ENCODE peak calls at places on chromosomes 3 and 15, in seven cellular contexts. One of them, this sample, is unnamed.
A peak's percentile ranks its signal among the peaks of the same experiment; 100 is the strongest.

GRCh38 chr3:152385761-152386160 is 117.0 kb downstream of the MBNL1 start:
- DNase-seq in brain microvascular endothelial cell: peak; percentile 57
- DNase-seq in A549: peak; percentile 81
- DNase-seq in tibial nerve: no peak
- DNase-seq in naive thymus-derived CD4-positive, alpha-beta T cell: no peak
- DNase-seq in WERI-Rb-1: no peak
- DNase-seq in body of pancreas: no peak
- DNase-seq in this sample: no peak

GRCh38 chr3:157464283-157464682 is 27.6 kb downstream of the PTX3 start:
- DNase-seq in brain microvascular endothelial cell: peak; percentile 60
- DNase-seq in A549: no peak
- DNase-seq in tibial nerve: no peak
- DNase-seq in naive thymus-derived CD4-positive, alpha-beta T cell: no peak
- DNase-seq in WERI-Rb-1: no peak
- DNase-seq in body of pancreas: no peak
- DNase-seq in this sample: no peak

GRCh38 chr15:83973816-83974215 is 261.8 kb upstream of the GOLGA6L4 start:
- DNase-seq in brain microvascular endothelial cell: no peak
- DNase-seq in A549: peak; percentile 12
- DNase-seq in tibial nerve: no peak
- DNase-seq in naive thymus-derived CD4-positive, alpha-beta T cell: no peak
- DNase-seq in WERI-Rb-1: peak; percentile 35
- DNase-seq in body of pancreas: no peak
- DNase-seq in this sample: no peak

GRCh38 chr3:4719011-4719649 is 226.0 kb downstream of the ITPR1 start:
- DNase-seq in brain microvascular endothelial cell: no peak
- DNase-seq in A549: no peak
- DNase-seq in tibial nerve: no peak
- DNase-seq in naive thymus-derived CD4-positive, alpha-beta T cell: no peak
- DNase-seq in WERI-Rb-1: no peak
- DNase-seq in body of pancreas: no peak
- DNase-seq in this sample: no peak

GRCh38 chr3:25281041-25281842 is 146.8 kb upstream of the RARB start:
- DNase-seq in brain microvascular endothelial cell: no peak
- DNase-seq in A549: no peak
- DNase-seq in tibial nerve: no peak
- DNase-seq in naive thymus-derived CD4-positive, alpha-beta T cell: no peak
- DNase-seq in WERI-Rb-1: peak; percentile 11
- DNase-seq in body of pancreas: no peak
- DNase-seq in this sample: no peak

GRCh38 chr3:30629736-30630135 is 23.3 kb downstream of the TGFBR2 start:
- DNase-seq in brain microvascular endothelial cell: no peak
- DNase-seq in A549: no peak
- DNase-seq in tibial nerve: no peak
- DNase-seq in naive thymus-derived CD4-positive, alpha-beta T cell: no peak
- DNase-seq in WERI-Rb-1: no peak
- DNase-seq in body of pancreas: no peak
- DNase-seq in this sample: no peak

GRCh38 chr15:62087671-62088360 is 21.0 kb downstream of the C2CD4A start:
- DNase-seq in brain microvascular endothelial cell: no peak
- DNase-seq in A549: peak; percentile 28
- DNase-seq in tibial nerve: no peak
- DNase-seq in naive thymus-derived CD4-positive, alpha-beta T cell: no peak
- DNase-seq in WERI-Rb-1: no peak
- DNase-seq in body of pancreas: peak; percentile 57
- DNase-seq in this sample: no peak

GRCh38 chr15:85639752-85640381 is 154.9 kb downstream of the KLHL25 start:
- DNase-seq in brain microvascular endothelial cell: peak; percentile 54
- DNase-seq in A549: no peak
- DNase-seq in tibial nerve: no peak
- DNase-seq in naive thymus-derived CD4-positive, alpha-beta T cell: no peak
- DNase-seq in WERI-Rb-1: no peak
- DNase-seq in body of pancreas: no peak
- DNase-seq in this sample: no peak

GRCh38 chr3:123602325-123602724 is 17.5 kb upstream of the HACD2 start:
- DNase-seq in brain microvascular endothelial cell: peak; percentile 88
- DNase-seq in A549: peak; percentile 86
- DNase-seq in tibial nerve: no peak
- DNase-seq in naive thymus-derived CD4-positive, alpha-beta T cell: no peak
- DNase-seq in WERI-Rb-1: no peak
- DNase-seq in body of pancreas: peak; percentile 72
- DNase-seq in this sample: no peak

GRCh38 chr3:14631687-14632444 is 19.7 kb upstream of the CCDC174 start:
- DNase-seq in brain microvascular endothelial cell: no peak
- DNase-seq in A549: no peak
- DNase-seq in tibial nerve: no peak
- DNase-seq in naive thymus-derived CD4-positive, alpha-beta T cell: no peak
- DNase-seq in WERI-Rb-1: no peak
- DNase-seq in body of pancreas: no peak
- DNase-seq in this sample: no peak

GRCh38 chr3:14631101-14631497 is 20.5 kb upstream of the CCDC174 start:
- DNase-seq in brain microvascular endothelial cell: no peak
- DNase-seq in A549: no peak
- DNase-seq in tibial nerve: no peak
- DNase-seq in naive thymus-derived CD4-positive, alpha-beta T cell: no peak
- DNase-seq in WERI-Rb-1: no peak
- DNase-seq in body of pancreas: no peak
- DNase-seq in this sample: no peak

GRCh38 chr3:14632445-14632930 is 19.1 kb upstream of the CCDC174 start:
- DNase-seq in brain microvascular endothelial cell: no peak
- DNase-seq in A549: no peak
- DNase-seq in tibial nerve: no peak
- DNase-seq in naive thymus-derived CD4-positive, alpha-beta T cell: no peak
- DNase-seq in WERI-Rb-1: no peak
- DNase-seq in body of pancreas: no peak
- DNase-seq in this sample: no peak

GRCh38 chr3:14628406-14628805 is 23.2 kb upstream of the CCDC174 start:
- DNase-seq in brain microvascular endothelial cell: no peak
- DNase-seq in A549: peak; percentile 19
- DNase-seq in tibial nerve: no peak
- DNase-seq in naive thymus-derived CD4-positive, alpha-beta T cell: no peak
- DNase-seq in WERI-Rb-1: peak; percentile 42
- DNase-seq in body of pancreas: no peak
- DNase-seq in this sample: no peak

GRCh38 chr3:14630404-14631100 is 21.0 kb upstream of the CCDC174 start:
- DNase-seq in brain microvascular endothelial cell: no peak
- DNase-seq in A549: no peak
- DNase-seq in tibial nerve: no peak
- DNase-seq in naive thymus-derived CD4-positive, alpha-beta T cell: no peak
- DNase-seq in WERI-Rb-1: no peak
- DNase-seq in body of pancreas: no peak
- DNase-seq in this sample: no peak
- H3K27ac ChIP-seq in brain microvascular endothelial cell: no peak overlapping the region
- H3K27ac ChIP-seq in A549: no peak overlapping the region
- H3K27ac ChIP-seq in tibial nerve: no peak overlapping the region
- H3K27ac ChIP-seq in naive thymus-derived CD4-positive, alpha-beta T cell: no peak overlapping the region
- H3K27ac ChIP-seq in WERI-Rb-1: no peak overlapping the region
- H3K27ac ChIP-seq in body of pancreas: no peak overlapping the region
- H3K27ac ChIP-seq in this sample: no peak overlapping the region

GRCh38 chr15:78065284-78065872 is 12.1 kb downstream of the TBC1D2B start:
- DNase-seq in brain microvascular endothelial cell: peak; percentile 99
- DNase-seq in A549: no peak
- DNase-seq in tibial nerve: peak; percentile 74
- DNase-seq in naive thymus-derived CD4-positive, alpha-beta T cell: no peak
- DNase-seq in WERI-Rb-1: no peak
- DNase-seq in body of pancreas: peak; percentile 64
- DNase-seq in this sample: no peak
- H3K4me3 ChIP-seq in brain microvascular endothelial cell: no peak overlapping the region
- H3K4me3 ChIP-seq in A549: no peak overlapping the region
- H3K4me3 ChIP-seq in tibial nerve: no peak overlapping the region
- H3K4me3 ChIP-seq in naive thymus-derived CD4-positive, alpha-beta T cell: peak overlapping the region; percentile 25
- H3K4me3 ChIP-seq in WERI-Rb-1: no peak overlapping the region
- H3K4me3 ChIP-seq in body of pancreas: no peak overlapping the region
- H3K4me3 ChIP-seq in this sample: peak overlapping the region; percentile 23

DNA sequence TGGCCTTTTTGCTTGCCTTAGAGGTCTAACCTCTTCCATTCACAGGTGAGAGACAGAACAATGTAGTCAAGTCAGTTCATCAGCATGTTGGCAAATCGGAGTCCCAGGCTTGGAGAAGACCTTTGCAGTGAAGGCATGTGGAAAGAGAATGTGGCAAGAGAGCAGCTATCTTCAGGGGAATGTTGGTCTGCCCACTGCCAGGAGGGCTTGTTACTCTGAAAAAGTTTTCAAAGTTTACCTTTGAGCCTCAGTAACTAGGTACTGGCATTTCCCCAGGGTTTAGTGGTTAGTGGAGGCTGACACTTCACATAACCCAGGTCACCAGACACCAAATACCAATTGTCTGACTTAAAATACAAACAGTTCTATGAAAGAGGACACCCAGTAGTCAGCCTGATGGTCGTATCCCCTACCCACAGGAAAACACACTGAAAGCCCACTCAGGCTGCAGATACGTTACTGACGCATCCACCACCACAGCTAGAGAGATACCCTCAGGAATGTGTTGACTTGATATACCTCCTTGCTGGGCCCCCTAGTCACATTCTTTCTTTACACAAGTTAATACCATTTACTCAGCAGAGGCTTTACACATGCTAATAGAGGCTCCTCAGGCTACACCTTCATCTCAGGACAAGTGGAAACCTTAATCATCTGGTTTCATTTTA is 9.7 kb upstream of the ARID3B start:
- DNase-seq in brain microvascular endothelial cell: peak; percentile 98
- DNase-seq in A549: no peak
- DNase-seq in tibial nerve: no peak
- DNase-seq in naive thymus-derived CD4-positive, alpha-beta T cell: no peak
- DNase-seq in WERI-Rb-1: no peak
- DNase-seq in body of pancreas: no peak
- DNase-seq in this sample: no peak
- H3K27ac ChIP-seq in brain microvascular endothelial cell: peak overlapping the region; percentile 68
- H3K27ac ChIP-seq in A549: no peak overlapping the region
- H3K27ac ChIP-seq in tibial nerve: no peak overlapping the region
- H3K27ac ChIP-seq in naive thymus-derived CD4-positive, alpha-beta T cell: no peak overlapping the region
- H3K27ac ChIP-seq in WERI-Rb-1: peak overlapping the region; percentile 57
- H3K27ac ChIP-seq in body of pancreas: no peak overlapping the region
- H3K27ac ChIP-seq in this sample: no peak overlapping the region

GRCh38 chr15:47292638-47293037 is 424.7 kb upstream of the SEMA6D start:
- DNase-seq in brain microvascular endothelial cell: no peak
- DNase-seq in A549: no peak
- DNase-seq in tibial nerve: no peak
- DNase-seq in naive thymus-derived CD4-positive, alpha-beta T cell: no peak
- DNase-seq in WERI-Rb-1: no peak
- DNase-seq in body of pancreas: no peak
- DNase-seq in this sample: no peak
- H3K4me3 ChIP-seq in brain microvascular endothelial cell: no peak overlapping the region
- H3K4me3 ChIP-seq in A549: no peak overlapping the region
- H3K4me3 ChIP-seq in tibial nerve: no peak overlapping the region
- H3K4me3 ChIP-seq in naive thymus-derived CD4-positive, alpha-beta T cell: no peak overlapping the region
- H3K4me3 ChIP-seq in WERI-Rb-1: no peak overlapping the region
- H3K4me3 ChIP-seq in body of pancreas: no peak overlapping the region
- H3K4me3 ChIP-seq in this sample: no peak overlapping the region

GRCh38 chr3:40780801-40781406 is 256.1 kb downstream of the ZNF621 start:
- DNase-seq in brain microvascular endothelial cell: peak; percentile 35
- DNase-seq in A549: no peak
- DNase-seq in tibial nerve: peak; percentile 31
- DNase-seq in naive thymus-derived CD4-positive, alpha-beta T cell: no peak
- DNase-seq in WERI-Rb-1: no peak
- DNase-seq in body of pancreas: peak; percentile 36
- DNase-seq in this sample: no peak
- H3K27ac ChIP-seq in brain microvascular endothelial cell: peak overlapping the region; percentile 14
- H3K27ac ChIP-seq in A549: no peak overlapping the region
- H3K27ac ChIP-seq in tibial nerve: peak overlapping the region; percentile 85
- H3K27ac ChIP-seq in naive thymus-derived CD4-positive, alpha-beta T cell: no peak overlapping the region
- H3K27ac ChIP-seq in WERI-Rb-1: no peak overlapping the region
- H3K27ac ChIP-seq in body of pancreas: peak overlapping the region; percentile 55
- H3K27ac ChIP-seq in this sample: no peak overlapping the region

GRCh38 chr15:100596792-100597191 is 5.2 kb downstream of the LINS1 start:
- DNase-seq in brain microvascular endothelial cell: no peak
- DNase-seq in A549: no peak
- DNase-seq in tibial nerve: no peak
- DNase-seq in naive thymus-derived CD4-positive, alpha-beta T cell: peak; percentile 52
- DNase-seq in WERI-Rb-1: no peak
- DNase-seq in body of pancreas: no peak
- DNase-seq in this sample: peak; percentile 94
- H3K4me3 ChIP-seq in brain microvascular endothelial cell: no peak overlapping the region
- H3K4me3 ChIP-seq in A549: no peak overlapping the region
- H3K4me3 ChIP-seq in tibial nerve: no peak overlapping the region
- H3K4me3 ChIP-seq in naive thymus-derived CD4-positive, alpha-beta T cell: peak overlapping the region; percentile 49
- H3K4me3 ChIP-seq in WERI-Rb-1: no peak overlapping the region
- H3K4me3 ChIP-seq in body of pancreas: no peak overlapping the region
- H3K4me3 ChIP-seq in this sample: peak overlapping the region; percentile 47

DNA sequence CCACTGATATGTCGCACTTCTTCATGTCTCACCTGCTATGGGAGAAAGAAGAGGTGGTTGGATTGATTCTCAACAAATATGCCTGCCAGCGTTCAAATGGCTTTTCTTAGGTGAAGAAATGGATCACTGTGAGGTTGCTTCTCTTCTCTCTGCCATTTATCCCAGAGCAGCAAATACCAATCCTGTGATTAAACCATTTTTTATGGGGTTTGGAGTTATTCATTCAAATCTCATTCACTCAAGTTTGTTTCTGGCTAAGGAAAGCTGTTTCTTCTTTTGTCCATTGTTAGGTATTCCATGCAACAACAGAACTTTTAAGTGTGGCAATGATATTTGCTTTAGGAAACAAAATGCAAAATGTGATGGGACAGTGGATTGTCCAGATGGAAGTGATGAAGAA is 12.2 kb upstream of the C3orf52 start:
- DNase-seq in brain microvascular endothelial cell: peak; percentile 2
- DNase-seq in A549: no peak
- DNase-seq in tibial nerve: no peak
- DNase-seq in naive thymus-derived CD4-positive, alpha-beta T cell: no peak
- DNase-seq in WERI-Rb-1: no peak
- DNase-seq in body of pancreas: no peak
- DNase-seq in this sample: no peak
- H3K27ac ChIP-seq in brain microvascular endothelial cell: peak overlapping the region; percentile 94
- H3K27ac ChIP-seq in A549: peak overlapping the region; percentile 68
- H3K27ac ChIP-seq in tibial nerve: no peak overlapping the region
- H3K27ac ChIP-seq in naive thymus-derived CD4-positive, alpha-beta T cell: no peak overlapping the region
- H3K27ac ChIP-seq in WERI-Rb-1: no peak overlapping the region
- H3K27ac ChIP-seq in body of pancreas: peak overlapping the region; percentile 78
- H3K27ac ChIP-seq in this sample: no peak overlapping the region

DNA sequence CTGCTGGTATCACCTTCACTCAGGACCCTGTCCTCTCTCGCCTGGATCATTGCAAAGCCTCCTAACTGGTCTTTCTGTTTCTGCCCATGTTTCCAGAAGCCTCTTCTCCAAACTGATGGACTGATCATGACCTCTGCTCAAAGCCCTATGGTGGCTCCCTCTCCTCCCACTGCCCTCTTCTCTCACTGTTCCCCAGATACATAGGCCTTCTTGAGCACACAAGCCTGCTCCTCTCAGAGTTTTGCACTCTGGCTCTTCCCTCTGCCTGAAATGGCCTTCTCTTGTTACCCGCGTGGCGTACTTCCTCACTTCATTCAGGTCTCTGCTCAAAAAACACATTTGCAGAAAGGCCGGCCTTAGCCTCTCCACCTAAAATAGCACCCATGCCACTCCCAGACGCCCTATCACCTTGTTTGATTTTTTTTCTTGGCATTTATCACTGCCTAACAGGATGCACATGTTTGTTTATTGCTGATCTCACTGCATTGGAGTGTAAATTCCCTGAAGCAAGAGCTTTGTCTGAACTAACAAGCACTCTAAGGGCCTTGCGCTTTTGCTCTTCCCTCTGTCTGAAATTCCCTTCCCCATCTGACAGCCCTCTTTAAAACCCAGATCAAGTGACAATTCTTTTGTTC is 1.4 kb upstream of the ETFA start:
- DNase-seq in brain microvascular endothelial cell: no peak
- DNase-seq in A549: peak; percentile 97
- DNase-seq in tibial nerve: no peak
- DNase-seq in naive thymus-derived CD4-positive, alpha-beta T cell: no peak
- DNase-seq in WERI-Rb-1: no peak
- DNase-seq in body of pancreas: no peak
- DNase-seq in this sample: no peak
- H3K4me3 ChIP-seq in brain microvascular endothelial cell: no peak overlapping the region
- H3K4me3 ChIP-seq in A549: no peak overlapping the region
- H3K4me3 ChIP-seq in tibial nerve: no peak overlapping the region
- H3K4me3 ChIP-seq in naive thymus-derived CD4-positive, alpha-beta T cell: no peak overlapping the region
- H3K4me3 ChIP-seq in WERI-Rb-1: no peak overlapping the region
- H3K4me3 ChIP-seq in body of pancreas: no peak overlapping the region
- H3K4me3 ChIP-seq in this sample: no peak overlapping the region

This sample was measured in CD8-positive, alpha-beta memory T cell.